ENCODE peak calls at places on chromosomes 4 and X, in four cellular contexts. C is adrenal gland, L is lower lobe of right lung, J is IMR-90. A is an unnamed sample. For H3K4me1, the result is how much of the 10 kb centered on the place peaks cover.

GRCh38 chrX:129980540-129981206 is 1.8 kb upstream of the BCORL1 start:
- DNase-seq in J (no peak), L (peak), C (peak), A (peak)

GRCh38 chrX:39518451-39519212 is 579.1 kb downstream of the BCOR start:
- DNase-seq in C (peak), J (no peak), L (no peak), A (peak)

GRCh38 chr4:122100508-122100907 is 51.6 kb upstream of the BLTP1 start:
- DNase-seq in L (no peak), J (no peak), C (no peak), A (no peak)

GRCh38 chr4:57430706-57431105 is 320.5 kb upstream of the IGFBP7 start:
- DNase-seq in L (no peak), C (no peak), J (no peak), A (no peak)

GRCh38 chrX:14872355-14872754 is 514 bp downstream of the FANCB start:
- DNase-seq in C (no peak), L (no peak), J (no peak), A (no peak)

GRCh38 chrX:149937881-149938426 is 337 bp downstream of the EOLA2 start:
- DNase-seq in C (peak), L (peak), J (peak), A (no peak)

GRCh38 chr4:138561906-138562305 is 319.8 kb upstream of the SLC7A11 start:
- DNase-seq in C (no peak), J (no peak), L (no peak), A (peak)

GRCh38 chr4:7043521-7044414 is 596 bp downstream of the TADA2B start:
- DNase-seq in C (peak), L (peak), J (peak), A (peak)

GRCh38 chr4:120009731-120010130 is 56.9 kb downstream of the MAD2L1 start:
- DNase-seq in L (no peak), C (no peak), J (peak), A (no peak)

GRCh38 chr4:85703098-85703497 is 228.1 kb downstream of the ARHGAP24 start:
- DNase-seq in J (no peak), C (no peak), L (no peak), A (no peak)

GRCh38 chr4:40702800-40703151 is 47.0 kb upstream of the NSUN7 start:
- DNase-seq in C (no peak), L (no peak), J (no peak), A (no peak)

GRCh38 chr4:182010876-182011275 is 232.3 kb upstream of the TENM3 start:
- DNase-seq in C (no peak), L (no peak), J (peak), A (no peak)

GRCh38 chr4:128452415-128452814 is 164.8 kb upstream of the PGRMC2 start:
- DNase-seq in L (no peak), C (no peak), J (no peak), A (no peak)

GRCh38 chr4:168480991-168481588 is 798 bp upstream of the DDX60L start:
- DNase-seq in L (no peak), J (peak), C (peak), A (no peak)

GRCh38 chr4:78962597-78963115 is 23.4 kb upstream of the PAQR3 start:
- DNase-seq in C (no peak), L (no peak), J (no peak), A (no peak)
- H3K27ac ChIP-seq in C (no peak), L (no peak), J (no peak), A (no peak)

DNA sequence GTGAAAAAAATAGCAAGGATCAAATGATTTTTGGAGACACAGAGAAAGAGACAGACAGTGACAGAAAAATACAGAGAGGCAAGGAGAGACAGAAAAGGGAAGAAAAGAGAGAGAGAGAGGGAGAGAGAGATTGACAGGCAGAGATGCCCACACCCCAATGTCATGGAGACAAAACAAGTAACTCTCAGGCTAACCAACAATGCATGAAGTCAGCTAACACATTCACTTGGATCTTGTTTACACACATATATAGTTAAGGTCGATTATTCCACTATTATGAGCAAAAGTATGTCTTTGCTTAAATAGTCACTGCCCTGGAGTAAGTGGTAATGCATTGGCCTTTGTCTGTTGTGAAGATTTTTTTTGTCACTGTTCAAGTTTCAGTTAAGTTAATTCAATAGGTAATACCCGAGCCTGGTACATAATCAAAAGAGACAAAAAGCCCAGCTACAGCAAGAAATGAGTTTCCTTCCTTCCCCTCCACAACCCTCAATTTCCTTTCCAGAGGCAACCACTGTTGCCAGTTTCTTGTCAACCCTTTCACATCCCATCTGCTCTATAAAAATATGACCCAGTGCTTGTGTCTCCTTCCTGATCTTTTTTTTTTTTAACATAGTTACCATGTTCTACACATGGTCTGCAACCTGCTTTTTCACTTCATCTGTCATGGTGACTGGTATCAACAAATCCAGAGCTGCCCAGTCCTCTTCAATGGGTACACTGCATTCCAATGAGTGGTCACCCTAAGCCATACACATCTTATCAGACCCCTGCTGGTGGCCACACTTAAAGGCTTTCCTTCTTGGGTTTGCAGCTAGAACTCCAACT is 52.1 kb downstream of the PROM1 start:
- DNase-seq in C (no peak), L (no peak), J (no peak), A (no peak)
- H3K4me1 ChIP-seq in C (under half), L (under half), J (under half), A (under half)

DNA sequence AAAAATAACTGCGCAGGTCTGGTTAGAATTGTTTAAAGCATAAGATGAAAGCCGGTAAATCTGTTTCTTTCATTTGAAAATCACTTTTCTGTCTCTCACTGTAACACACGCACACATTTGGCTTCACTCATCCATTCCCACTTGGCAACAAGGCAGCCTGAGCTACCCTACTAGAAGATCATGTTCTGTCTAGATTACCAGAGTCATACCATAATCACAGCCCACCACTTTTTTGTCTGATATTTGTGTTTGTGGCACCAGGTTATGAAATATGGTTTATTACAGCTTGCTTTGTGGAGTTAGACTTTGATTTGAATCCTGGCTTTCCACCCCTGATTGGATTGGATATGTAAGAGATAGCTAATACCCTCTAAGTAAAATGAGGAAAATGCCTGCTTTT is 2.2 kb downstream of the USO1 start:
- DNase-seq in L (no peak), J (peak), C (no peak), A (no peak)
- H3K4me3 ChIP-seq in L (peak), J (peak), C (no peak), A (peak)

GRCh38 chr4:109027016-109027500 is 264.2 kb upstream of the ETNPPL start:
- DNase-seq in C (no peak), L (no peak), J (no peak), A (no peak)
- H3K27ac ChIP-seq in C (no peak), L (no peak), J (no peak), A (no peak)

GRCh38 chr4:113620032-113620431 is 141.5 kb downstream of the CAMK2D start:
- DNase-seq in L (no peak), J (no peak), C (no peak), A (no peak)
- H3K4me1 ChIP-seq in L (under half), J (under half), C (under half), A (under half)

GRCh38 chrX:3166670-3167455 is 125.6 kb downstream of the ARSF start:
- DNase-seq in L (no peak), C (no peak), J (peak), A (no peak)

GRCh38 chrX:3165808-3166207 is 124.5 kb downstream of the ARSF start:
- DNase-seq in L (no peak), J (no peak), C (no peak), A (no peak)

GRCh38 chrX:3169421-3169820 is 128.2 kb downstream of the ARSF start:
- DNase-seq in L (no peak), C (no peak), J (no peak), A (no peak)

DNA sequence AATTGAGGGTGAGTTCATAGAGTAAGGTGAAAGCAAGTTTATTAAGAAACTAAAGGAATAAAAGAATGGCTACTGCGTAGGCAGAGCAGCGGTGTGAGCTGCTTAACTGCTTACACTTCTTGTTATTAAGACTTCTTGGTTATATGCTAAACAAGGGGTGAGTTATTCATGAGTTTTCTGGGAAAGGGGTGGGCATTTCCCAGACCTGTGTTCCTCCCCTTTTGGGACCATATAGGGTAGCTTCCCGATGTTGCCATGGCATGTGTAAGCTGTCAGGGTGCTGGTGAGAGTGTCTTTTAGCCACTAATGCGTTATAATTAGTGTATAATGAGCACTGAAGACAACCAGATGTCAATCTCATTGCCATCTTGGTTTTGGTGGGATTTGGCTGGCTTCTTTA is 126.5 kb downstream of the ARSF start:
- DNase-seq in J (no peak), C (no peak), L (no peak), A (no peak)
- H3K4me3 ChIP-seq in J (no peak), C (no peak), L (no peak), A (no peak)